ENCODE peak calls at places on chromosome 1, in four cellular contexts. I, N, E and X are unnamed samples.

GRCh38 chr1:93579891-93580290 is 101.7 kb downstream of the BCAR3 start:
- DNase-seq in I (no peak), N (peak), E (peak), X (peak)

GRCh38 chr1:210340751-210341328 is 12.1 kb downstream of the HHAT start:
- DNase-seq in I (no peak), N (no peak), E (no peak), X (no peak)

GRCh38 chr1:56644064-56644940 is 812 bp upstream of the PRKAA2 start:
- DNase-seq in I (no peak), N (no peak), E (no peak), X (no peak)

GRCh38 chr1:40187399-40187798 is 26.2 kb downstream of the RLF start:
- DNase-seq in I (no peak), N (no peak), E (no peak), X (no peak)

GRCh38 chr1:23273450-23274133 is 56.3 kb upstream of the HTR1D start:
- DNase-seq in I (no peak), N (no peak), E (peak), X (no peak)

GRCh38 chr1:55444660-55445059 is 229.5 kb upstream of the USP24 start:
- DNase-seq in I (no peak), N (no peak), E (no peak), X (no peak)

GRCh38 chr1:87927391-87928073 is 598.9 kb downstream of the LMO4 start:
- DNase-seq in I (no peak), N (no peak), E (peak), X (no peak)

GRCh38 chr1:55064861-55065263 is 25.5 kb downstream of the PCSK9 start:
- DNase-seq in I (no peak), N (peak), E (peak), X (peak)

GRCh38 chr1:198072177-198072576 is 84.6 kb upstream of the NEK7 start:
- DNase-seq in I (no peak), N (no peak), E (peak), X (no peak)

GRCh38 chr1:35031103-35031452 is 667 bp downstream of the ZMYM6 start:
- DNase-seq in I (peak), N (no peak), E (peak), X (peak)

GRCh38 chr1:5811419-5811818 is 180.8 kb downstream of the NPHP4 start:
- DNase-seq in I (peak), N (no peak), E (no peak), X (no peak)

GRCh38 chr1:8497196-8497878 is 179.4 kb downstream of the SLC45A1 start:
- DNase-seq in I (peak), N (no peak), E (peak), X (no peak)

DNA sequence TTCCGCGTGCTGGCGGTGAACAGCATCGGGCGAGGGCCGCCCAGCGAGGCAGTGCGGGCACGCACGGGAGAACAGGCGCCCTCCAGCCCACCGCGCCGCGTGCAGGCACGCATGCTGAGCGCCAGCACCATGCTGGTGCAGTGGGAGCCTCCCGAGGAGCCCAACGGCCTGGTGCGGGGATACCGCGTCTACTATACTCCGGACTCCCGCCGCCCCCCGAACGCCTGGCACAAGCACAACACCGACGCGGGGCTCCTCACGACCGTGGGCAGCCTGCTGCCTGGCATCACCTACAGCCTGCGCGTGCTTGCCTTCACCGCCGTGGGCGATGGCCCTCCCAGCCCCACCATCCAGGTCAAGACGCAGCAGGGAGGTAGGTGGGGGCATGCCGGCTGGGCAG is 58.8 kb upstream of the KDM4A start:
- DNase-seq in I (no peak), N (no peak), E (no peak), X (no peak)
- H3K27ac ChIP-seq in I (no peak), N (no peak), E (no peak), X (no peak)

GRCh38 chr1:68490046-68490651 is 6.7 kb downstream of the DEPDC1 start:
- DNase-seq in I (no peak), N (no peak), E (no peak), X (no peak)
- H3K27ac ChIP-seq in I (no peak), N (no peak), E (no peak), X (no peak)

GRCh38 chr1:18686540-18686939 is 55.9 kb downstream of the PAX7 start:
- DNase-seq in I (no peak), N (no peak), E (no peak), X (no peak)

GRCh38 chr1:18676431-18676830 is 45.8 kb downstream of the PAX7 start:
- DNase-seq in I (no peak), N (no peak), E (no peak), X (no peak)

GRCh38 chr1:18681423-18681835 is 50.8 kb downstream of the PAX7 start:
- DNase-seq in I (peak), N (no peak), E (peak), X (no peak)

GRCh38 chr1:18684306-18684705 is 53.7 kb downstream of the PAX7 start:
- DNase-seq in I (no peak), N (no peak), E (no peak), X (no peak)

GRCh38 chr1:18682375-18682774 is 51.7 kb downstream of the PAX7 start:
- DNase-seq in I (no peak), N (no peak), E (no peak), X (no peak)
- H3K27ac ChIP-seq in I (no peak), N (no peak), E (no peak), X (no peak)

GRCh38 chr1:172360960-172361359 is 59.5 kb upstream of the C1orf105 start:
- DNase-seq in I (no peak), N (no peak), E (no peak), X (no peak)

GRCh38 chr1:172363852-172364251 is 56.6 kb upstream of the C1orf105 start:
- DNase-seq in I (no peak), N (no peak), E (no peak), X (no peak)

GRCh38 chr1:172359531-172359991 is 60.9 kb upstream of the C1orf105 start:
- DNase-seq in I (no peak), N (no peak), E (peak), X (no peak)

GRCh38 chr1:172357753-172358152 is 62.7 kb upstream of the C1orf105 start:
- DNase-seq in I (no peak), N (no peak), E (no peak), X (no peak)

GRCh38 chr1:172360511-172360910 is 60.0 kb upstream of the C1orf105 start:
- DNase-seq in I (no peak), N (no peak), E (peak), X (no peak)
- H3K27ac ChIP-seq in I (no peak), N (no peak), E (no peak), X (no peak)

GRCh38 chr1:15953294-15953771 is 22.6 kb downstream of the ZBTB17 start:
- DNase-seq in I (no peak), N (no peak), E (peak), X (no peak)

GRCh38 chr1:15954316-15954715 is 21.6 kb downstream of the ZBTB17 start:
- DNase-seq in I (no peak), N (no peak), E (no peak), X (no peak)

GRCh38 chr1:15955552-15955951 is 20.3 kb downstream of the ZBTB17 start:
- DNase-seq in I (no peak), N (no peak), E (no peak), X (no peak)

GRCh38 chr1:15952317-15953258 is 23.3 kb downstream of the ZBTB17 start:
- DNase-seq in I (peak), N (no peak), E (peak), X (no peak)

DNA sequence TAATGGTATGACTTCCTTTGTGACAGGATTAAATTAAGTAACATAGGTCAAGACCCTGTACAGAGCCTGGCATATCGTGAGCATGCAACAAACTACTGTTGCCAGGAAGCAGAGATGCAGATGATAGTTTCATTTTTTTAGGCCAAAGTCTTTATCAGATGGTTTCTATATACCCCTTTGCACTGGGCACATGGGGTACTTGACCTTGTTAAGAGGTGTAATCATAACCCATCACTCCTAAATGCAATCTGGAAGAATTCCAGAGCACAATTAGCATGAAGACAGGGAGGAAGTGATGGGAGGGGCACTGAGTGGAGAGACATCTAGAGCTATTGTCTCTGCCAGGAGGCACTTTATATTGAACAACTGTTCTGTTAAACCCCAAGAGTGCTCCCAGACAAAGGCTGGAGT is 22.1 kb downstream of the ZBTB17 start:
- DNase-seq in I (no peak), N (no peak), E (no peak), X (no peak)
- H3K27ac ChIP-seq in I (no peak), N (peak), E (peak), X (no peak)

DNA sequence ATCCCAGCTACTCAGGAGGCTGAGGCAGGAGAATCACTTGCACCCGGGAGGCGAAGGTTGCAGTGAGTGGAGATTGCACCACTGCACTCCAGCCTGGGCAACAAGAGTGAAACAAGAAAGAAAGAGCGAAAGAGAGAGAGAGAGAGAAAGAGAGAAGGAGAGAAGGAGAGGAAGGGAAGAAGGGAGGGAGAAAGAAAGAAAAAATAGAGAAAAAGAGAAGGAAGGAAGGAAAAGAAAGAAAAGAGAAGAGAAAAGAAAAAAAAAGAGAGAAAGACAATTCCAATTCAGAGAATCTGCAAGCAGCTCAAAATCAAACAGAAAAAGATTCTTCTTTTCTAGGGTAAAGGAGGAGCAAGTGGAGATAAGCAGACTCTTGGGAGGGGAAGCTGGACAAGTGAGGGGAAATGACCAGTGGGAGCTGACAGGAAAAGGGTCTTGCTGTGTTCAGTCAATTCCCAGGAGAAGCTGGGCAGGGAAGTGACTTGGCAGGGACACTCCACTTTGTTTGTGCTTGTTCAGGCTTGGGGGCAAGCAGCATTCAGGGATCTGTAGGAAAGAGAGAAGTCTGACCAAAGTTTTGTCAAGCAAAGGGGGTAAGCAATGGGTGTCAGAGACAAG is 3.6 kb upstream of the CAPN2 start:
- DNase-seq in I (no peak), N (no peak), E (no peak), X (no peak)
- H3K27ac ChIP-seq in I (no peak), N (peak), E (no peak), X (no peak)

DNA sequence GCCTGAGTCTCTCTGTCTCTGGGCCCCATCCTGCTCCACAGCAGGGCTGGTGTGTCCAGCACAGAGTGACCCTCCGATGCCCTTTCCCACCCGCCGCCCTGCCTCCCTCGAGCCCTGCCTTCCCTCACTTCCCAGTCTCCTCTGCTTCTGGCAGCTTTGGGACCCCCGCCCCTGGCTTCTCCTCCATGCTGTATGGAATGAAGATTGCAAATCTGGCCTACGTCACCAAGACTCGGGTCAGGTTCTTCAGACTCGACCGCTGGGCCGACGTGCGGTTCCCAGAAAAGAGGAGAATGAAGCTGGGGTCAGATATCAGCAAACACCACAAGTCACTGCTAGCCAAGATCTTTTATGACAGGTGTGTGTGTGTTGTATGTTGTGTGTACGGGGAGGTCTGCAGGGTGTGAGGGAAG is 14.3 kb downstream of the MOV10 start:
- DNase-seq in I (no peak), N (no peak), E (no peak), X (no peak)
- H3K27ac ChIP-seq in I (no peak), N (peak), E (peak), X (peak)

DNA sequence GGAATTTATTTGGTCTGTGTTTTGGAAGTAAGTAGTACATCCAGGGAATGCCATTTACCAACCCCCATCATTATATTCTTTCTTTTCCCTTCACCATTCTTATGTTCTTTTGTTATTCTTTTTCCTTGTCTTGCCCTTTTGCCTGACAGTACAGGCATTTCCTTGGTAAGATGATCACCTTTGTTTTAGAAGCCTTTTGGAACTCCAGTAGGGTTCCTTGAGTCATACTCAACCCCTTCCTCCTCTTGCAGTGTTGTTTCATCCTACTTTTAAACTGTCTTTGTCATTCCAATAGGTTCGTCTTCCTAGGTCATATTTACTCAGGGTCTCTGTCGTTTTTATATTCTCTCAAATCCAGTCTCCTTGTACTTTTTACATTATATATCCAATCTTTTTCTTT is 9.2 kb downstream of the MRPS21 start:
- DNase-seq in I (no peak), N (no peak), E (no peak), X (no peak)
- H3K27ac ChIP-seq in I (no peak), N (no peak), E (no peak), X (no peak)

GRCh38 chr1:1835546-1835945 is 55.3 kb downstream of the GNB1 start:
- DNase-seq in I (no peak), N (no peak), E (no peak), X (no peak)
- H3K27ac ChIP-seq in I (no peak), N (no peak), E (peak), X (no peak)

DNA sequence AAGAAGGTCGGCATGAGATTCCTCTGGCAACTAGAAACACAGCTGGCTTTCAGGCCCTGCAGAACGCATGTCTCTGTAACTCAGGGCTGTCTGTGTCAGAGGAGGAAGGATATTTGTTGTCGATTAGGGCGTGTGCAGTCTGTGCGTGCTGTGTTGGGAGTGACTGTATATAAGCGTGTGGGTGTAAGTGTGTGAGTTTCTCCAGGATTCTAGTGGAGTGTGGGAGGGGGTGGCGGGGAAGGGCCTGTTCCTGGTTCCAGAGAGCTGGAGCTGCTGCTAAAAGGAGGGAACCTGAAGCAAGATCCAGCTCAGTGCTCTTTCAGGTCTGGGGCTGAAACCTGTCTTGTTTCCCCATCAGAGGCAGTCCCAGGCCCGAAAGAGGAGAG is 74.3 kb downstream of the SLC16A1 start:
- DNase-seq in I (no peak), N (no peak), E (no peak), X (no peak)
- H3K27ac ChIP-seq in I (no peak), N (peak), E (no peak), X (no peak)